ENCODE peak calls at places on chromosomes 1 and 21, in nine cellular contexts. D is stimulated activated CD8-positive, alpha-beta memory T cell treated with anti-CD3 and anti-CD28 coated beads, Interleukin-15, amount 100 ng/mL, for 4 hours; L is T-helper 2 cell treated with Interferon-gamma antibody and Interleukin-4, amounts not matched to agents 5 μg/mL and 100 μg/mL, for 36 hours; F is heart right ventricle; O is HT1080; T is colonic mucosa; G is ELF-1; A is T-helper 1 cell; N is activated T-cell treated with anti-CD3 and anti-CD28 coated beads, Interleukin-2, amount 50 U/mL, for 72 hours. M is an unnamed sample.

GRCh38 chr1:155933591-155934096 is 569 bp downstream of the KHDC4 start:
- DNase-seq in O (no peak), G (peak; percentile 30), A (no peak), D (no peak), F (no peak), N (no peak), T (no peak), L (no peak), M (no peak)

GRCh38 chr1:226973898-226974543 is 33.9 kb downstream of the COQ8A start:
- DNase-seq in F (no peak), D (no peak), G (peak; percentile 83), O (no peak), N (no peak), L (no peak), A (no peak), T (peak; percentile 18), M (no peak)

GRCh38 chr1:19478241-19478780 is 7.0 kb downstream of the CAPZB start:
- DNase-seq in N (no peak), D (no peak), L (no peak), A (no peak), G (no peak), F (no peak), O (no peak), T (no peak), M (no peak)

GRCh38 chr1:49765034-49765433 is 258.7 kb downstream of the AGBL4 start:
- DNase-seq in T (no peak), F (no peak), A (no peak), N (no peak), D (no peak), L (no peak), O (peak; percentile 25), G (peak; percentile 23), M (no peak)

GRCh38 chr1:159647616-159648015 is 60.0 kb downstream of the APCS start:
- DNase-seq in F (no peak), N (no peak), T (no peak), D (no peak), O (peak; percentile 25), L (no peak), A (no peak), G (no peak), M (no peak)

GRCh38 chr1:205229399-205229861 is 1.7 kb downstream of the TMCC2 start:
- DNase-seq in D (peak; percentile 17), O (peak; percentile 41), G (peak; percentile 82), F (peak; percentile 55), L (peak; percentile 66), A (peak; percentile 52), T (peak; percentile 60), N (peak; percentile 71), M (peak; percentile 27)

GRCh38 chr1:7536891-7537591 is 234.1 kb upstream of the VAMP3 start:
- DNase-seq in T (no peak), F (no peak), L (no peak), N (no peak), O (no peak), D (no peak), G (no peak), A (no peak), M (no peak)

GRCh38 chr21:29407571-29407970 is 108.8 kb downstream of the BACH1 start:
- DNase-seq in T (no peak), D (no peak), L (no peak), O (no peak), N (no peak), G (peak; percentile 75), A (no peak), F (no peak), M (no peak)

GRCh38 chr1:64304744-64305143 is 101.3 kb downstream of the UBE2U start:
- DNase-seq in D (no peak), F (no peak), O (no peak), N (no peak), T (no peak), A (no peak), L (no peak), G (no peak), M (no peak)

GRCh38 chr1:245969274-245969673 is 537.8 kb downstream of the SMYD3 start:
- DNase-seq in D (no peak), N (no peak), T (no peak), A (no peak), F (no peak), G (peak; percentile 41), L (no peak), O (peak; percentile 82), M (peak; percentile 37)

GRCh38 chr1:234091065-234091401 is 186.6 kb downstream of the SLC35F3 start:
- DNase-seq in D (no peak), N (no peak), G (no peak), L (no peak), O (no peak), F (no peak), A (no peak), T (no peak), M (no peak)

GRCh38 chr21:27372381-27372780 is 405.5 kb upstream of the ADAMTS5 start:
- DNase-seq in L (no peak), T (no peak), D (no peak), A (no peak), F (no peak), N (no peak), O (no peak), G (no peak), M (no peak)

GRCh38 chr1:191498318-191498717 is 659.9 kb upstream of the RGS18 start:
- DNase-seq in O (peak; percentile 67), G (no peak), D (no peak), A (no peak), L (no peak), T (no peak), N (no peak), F (no peak), M (no peak)

GRCh38 chr1:176243746-176244145 is 36.7 kb upstream of the COP1 start:
- DNase-seq in F (no peak), L (no peak), A (no peak), D (no peak), T (no peak), O (peak; percentile 23), G (no peak), N (no peak), M (no peak)

GRCh38 chr1:34113887-34114286 is 51.1 kb downstream of the CSMD2 start:
- DNase-seq in A (no peak), G (peak; percentile 93), F (no peak), N (no peak), O (no peak), T (no peak), L (no peak), D (no peak), M (no peak)

GRCh38 chr1:153565529-153566374 is at the start of gene S100A2:
- DNase-seq in L (peak; percentile 52), D (peak; percentile 26), T (peak; percentile 61), O (peak; percentile 97), A (no peak), F (no peak), N (peak; percentile 72), G (no peak), M (peak; percentile 99)

GRCh38 chr1:180042994-180043622 is 88.5 kb downstream of the CEP350 start:
- DNase-seq in D (no peak), L (no peak), A (no peak), T (no peak), N (no peak), O (peak; percentile 1), G (no peak), F (no peak), M (peak; percentile 29)

GRCh38 chr21:29192999-29193563 is 62.6 kb downstream of the MAP3K7CL start:
- DNase-seq in D (no peak), O (no peak), L (no peak), F (peak; percentile 15), G (peak; percentile 76), A (no peak), N (no peak), T (no peak), M (no peak)

GRCh38 chr1:161096015-161096414 is 2.1 kb upstream of the KLHDC9 start:
- DNase-seq in A (no peak), T (no peak), F (no peak), L (no peak), N (no peak), G (no peak), O (no peak), D (no peak), M (no peak)

GRCh38 chr1:116806245-116806644 is 52.0 kb downstream of the CD2 start:
- DNase-seq in A (peak; percentile 27), F (no peak), N (peak; percentile 88), L (peak; percentile 63), D (no peak), T (no peak), G (no peak), O (no peak), M (no peak)

GRCh38 chr1:84619383-84620093 is 45.3 kb upstream of the CTBS start:
- DNase-seq in A (no peak), F (no peak), L (peak; percentile 55), T (no peak), N (peak; percentile 56), O (peak; percentile 90), D (peak; percentile 2), G (no peak), M (peak; percentile 52)

GRCh38 chr1:31444725-31445448 is 31.9 kb downstream of the SERINC2 start:
- DNase-seq in T (peak; percentile 96), N (no peak), D (no peak), G (no peak), A (no peak), O (no peak), L (no peak), F (no peak), M (no peak)

GRCh38 chr1:53511933-53512806 is 53.0 kb downstream of the DMRTB1 start:
- DNase-seq in F (peak; percentile 45), L (no peak), O (no peak), D (no peak), N (no peak), G (no peak), A (no peak), T (no peak), M (no peak)

M was measured in epithelial cell of prostate.